ENCODE peak calls at places on chromosome 12, in nine cellular contexts. K is iPS DF 19.7; G is stimulated activated CD8-positive, alpha-beta memory T cell treated with anti-CD3 and anti-CD28 coated beads, Interleukin-4, amount 100 ng/mL, for 1 hour; Q is RPMI7951; V is fibroblast of mammary gland; W is GOT3; H is ureter; I is RPMI8226; J is hepatic stellate cell. F is an unnamed sample.

GRCh38 chr12:75489613-75490210 is 9.2 kb downstream of the GLIPR1 start:
- DNase-seq in J (no peak), I (no peak), G (no peak), Q (peak; percentile 47), K (no peak), V (peak; percentile 67), W (no peak), H (no peak), F (no peak)

GRCh38 chr12:53231859-53232640 is at the start of gene RARG:
- DNase-seq in V (peak; percentile 22), Q (peak; percentile 72), H (peak; percentile 85), W (peak; percentile 38), J (peak; percentile 83), G (no peak), I (peak; percentile 78), K (no peak), F (peak; percentile 57)

GRCh38 chr12:59383426-59383822 is 212.4 kb upstream of the SLC16A7 start:
- DNase-seq in K (no peak), Q (peak; percentile 6), I (no peak), G (no peak), W (no peak), V (peak; percentile 92), H (no peak), J (no peak), F (no peak)

GRCh38 chr12:122135437-122136031 is 38.5 kb downstream of the IL31 start:
- DNase-seq in G (no peak), I (no peak), W (no peak), Q (no peak), K (no peak), J (no peak), H (no peak), V (no peak), F (no peak)

GRCh38 chr12:22206111-22206728 is 128.3 kb downstream of the ST8SIA1 start:
- DNase-seq in H (no peak), I (no peak), V (no peak), W (no peak), G (no peak), J (no peak), Q (no peak), K (no peak), F (no peak)

GRCh38 chr12:3912863-3913262 is 39.7 kb upstream of the PARP11 start:
- DNase-seq in I (no peak), K (no peak), W (no peak), V (no peak), Q (no peak), H (no peak), G (no peak), J (no peak), F (no peak)

GRCh38 chr12:52181757-52182156 is 10.1 kb downstream of the KRT80 start:
- DNase-seq in I (no peak), H (no peak), Q (peak; percentile 81), V (peak; percentile 66), K (no peak), W (peak; percentile 18), J (no peak), G (no peak), F (peak; percentile 89)

GRCh38 chr12:94262228-94263010 is 114.0 kb downstream of the PLXNC1 start:
- DNase-seq in K (no peak), W (peak; percentile 31), J (peak; percentile 91), G (peak; percentile 43), I (no peak), V (peak; percentile 99), Q (peak; percentile 92), H (peak; percentile 87), F (peak; percentile 52)

GRCh38 chr12:119225454-119225853 is 46.7 kb downstream of the HSPB8 start:
- DNase-seq in Q (no peak), I (no peak), V (no peak), H (no peak), J (no peak), G (no peak), K (no peak), W (no peak), F (no peak)

GRCh38 chr12:109910254-109910968 is 10.3 kb downstream of the TCHP start:
- DNase-seq in K (no peak), I (no peak), W (no peak), J (no peak), Q (no peak), G (no peak), H (no peak), V (no peak), F (no peak)

GRCh38 chr12:115341442-115341841 is 657.5 kb upstream of the TBX3 start:
- DNase-seq in W (peak; percentile 82), G (no peak), H (peak; percentile 81), V (peak; percentile 100), I (no peak), J (peak; percentile 81), Q (peak; percentile 99), K (no peak), F (no peak)

GRCh38 chr12:53097564-53098353 is at the start of gene IGFBP6:
- DNase-seq in G (no peak), V (peak; percentile 34), Q (peak; percentile 59), H (peak; percentile 73), K (no peak), J (peak; percentile 44), I (peak; percentile 87), W (no peak), F (peak; percentile 36)

GRCh38 chr12:14995583-14996425 is 23.0 kb downstream of the PDE6H start:
- DNase-seq in G (no peak), K (no peak), W (no peak), I (peak; percentile 48), V (peak; percentile 80), J (no peak), H (no peak), Q (peak; percentile 50), F (no peak)

GRCh38 chr12:8913702-8914032 is 642 bp upstream of the PHC1 start:
- DNase-seq in Q (peak; percentile 4), I (no peak), H (no peak), V (peak; percentile 4), J (no peak), G (no peak), W (no peak), K (no peak), F (no peak)

GRCh38 chr12:52794479-52795331 is 1.2 kb downstream of the KRT3 start:
- DNase-seq in V (peak; percentile 54), W (no peak), H (no peak), G (no peak), J (no peak), Q (peak; percentile 75), I (no peak), K (no peak), F (no peak)

GRCh38 chr12:89280833-89281533 is 71.3 kb downstream of the DUSP6 start:
- DNase-seq in Q (peak; percentile 11), W (no peak), V (peak; percentile 4), G (no peak), K (no peak), H (no peak), J (no peak), I (no peak), F (peak; percentile 1)

GRCh38 chr12:48863296-48863695 is 2.4 kb downstream of the RND1 start:
- DNase-seq in I (no peak), H (no peak), G (no peak), J (no peak), K (no peak), V (no peak), W (no peak), Q (no peak), F (no peak)

GRCh38 chr12:106301611-106302321 is 767 bp upstream of the TCP11L2 start:
- DNase-seq in H (peak; percentile 83), I (peak; percentile 87), G (peak; percentile 35), W (no peak), K (no peak), V (peak; percentile 28), J (peak; percentile 21), Q (peak; percentile 32), F (peak; percentile 70)

GRCh38 chr12:88388566-88389269 is 191.6 kb downstream of the KITLG start:
- DNase-seq in G (no peak), I (peak; percentile 9), V (peak; percentile 19), K (no peak), J (no peak), Q (no peak), W (no peak), H (no peak), F (no peak)

GRCh38 chr12:4214912-4215861 is 58.4 kb upstream of the CCND2 start:
- DNase-seq in J (no peak), I (peak; percentile 95), G (no peak), W (no peak), Q (peak; percentile 18), H (peak; percentile 53), K (no peak), V (no peak), F (no peak)

GRCh38 chr12:57592551-57593165 is 1.7 kb downstream of the PIP4K2C start:
- DNase-seq in Q (no peak), H (no peak), K (no peak), G (no peak), W (no peak), J (no peak), I (no peak), V (no peak), F (no peak)

GRCh38 chr12:108721824-108722223 is 9.5 kb downstream of the CORO1C start:
- DNase-seq in Q (no peak), V (no peak), H (no peak), G (no peak), I (no peak), K (no peak), J (no peak), W (no peak), F (no peak)

GRCh38 chr12:16587110-16587453 is 18.9 kb downstream of the LMO3 start:
- DNase-seq in H (no peak), Q (no peak), V (no peak), K (no peak), G (no peak), I (no peak), W (no peak), J (no peak), F (no peak)

GRCh38 chr12:4487024-4487423 is 41.4 kb upstream of the FGF6 start:
- DNase-seq in G (no peak), W (no peak), Q (no peak), K (no peak), V (no peak), J (no peak), H (no peak), I (no peak), F (peak; percentile 15)

GRCh38 chr12:25526778-25527177 is 26.3 kb downstream of the LMNTD1 start:
- DNase-seq in Q (no peak), K (no peak), W (no peak), H (no peak), I (no peak), J (no peak), V (no peak), G (no peak), F (no peak)

GRCh38 chr12:3468329-3468728 is 22.7 kb upstream of the PRMT8 start:
- DNase-seq in W (no peak), G (no peak), K (no peak), I (no peak), H (no peak), Q (no peak), J (no peak), V (no peak), F (no peak)

GRCh38 chr12:48286665-48287064 is 64.1 kb downstream of the ZNF641 start:
- DNase-seq in W (no peak), H (no peak), K (no peak), I (no peak), Q (peak; percentile 9), V (peak; percentile 11), J (no peak), G (no peak), F (peak; percentile 24)

GRCh38 chr12:124126950-124127349 is 153.9 kb downstream of the ZNF664 start:
- DNase-seq in I (no peak), Q (peak; percentile 48), H (no peak), W (no peak), J (no peak), K (no peak), V (peak; percentile 25), G (no peak), F (no peak)

GRCh38 chr12:8662592-8662991 is at the start of gene MFAP5:
- DNase-seq in W (no peak), K (no peak), H (no peak), I (no peak), V (peak; percentile 76), J (peak; percentile 20), Q (no peak), G (no peak), F (peak; percentile 64)

GRCh38 chr12:9742665-9743064 is 9.8 kb upstream of the CLECL1 start:
- DNase-seq in H (no peak), K (no peak), G (no peak), W (no peak), V (no peak), Q (no peak), I (peak; percentile 83), J (no peak), F (no peak)

GRCh38 chr12:106739815-106740552 is 34.5 kb upstream of the RIC8B start:
- DNase-seq in G (no peak), K (no peak), Q (peak; percentile 59), I (no peak), W (no peak), J (peak; percentile 22), V (peak; percentile 8), H (no peak), F (no peak)

F was measured in ELF-1.